ENCODE peak calls at places on chromosomes 3 and 15, in four cellular contexts. G, J, R and L are unnamed samples.

GRCh38 chr15:49174902-49175301 is 4.9 kb downstream of the GALK2 start:
- DNase-seq in G (no peak), J (no peak), R (no peak), L (no peak)

GRCh38 chr15:39363761-39364586 is 216.9 kb upstream of the THBS1 start:
- DNase-seq in G (peak), J (peak), R (no peak), L (peak)

GRCh38 chr3:51393564-51393963 is 2.5 kb downstream of the RBM15B start:
- DNase-seq in G (no peak), J (no peak), R (no peak), L (no peak)

GRCh38 chr3:175149675-175150074 is 290.5 kb downstream of the NAALADL2 start:
- DNase-seq in G (no peak), J (peak), R (no peak), L (no peak)

GRCh38 chr15:44094776-44095175 is 100.3 kb downstream of the FRMD5 start:
- DNase-seq in G (peak), J (no peak), R (no peak), L (no peak)

GRCh38 chr3:53238051-53238850 is 17.6 kb downstream of the TKT start:
- DNase-seq in G (peak), J (peak), R (no peak), L (peak)

GRCh38 chr3:178646205-178646604 is 110.0 kb downstream of the KCNMB2 start:
- DNase-seq in G (no peak), J (no peak), R (no peak), L (no peak)

GRCh38 chr3:195549931-195550519 is 6.9 kb upstream of the PPP1R2 start:
- DNase-seq in G (no peak), J (peak), R (no peak), L (no peak)

GRCh38 chr3:182115328-182116045 is 403.8 kb downstream of the SOX2 start:
- DNase-seq in G (no peak), J (no peak), R (no peak), L (no peak)

GRCh38 chr3:6737223-6737994 is 123.5 kb upstream of the GRM7 start:
- DNase-seq in G (no peak), J (no peak), R (no peak), L (no peak)

GRCh38 chr3:30696403-30696819 is 90.0 kb downstream of the TGFBR2 start:
- DNase-seq in G (no peak), J (no peak), R (no peak), L (no peak)

GRCh38 chr3:46471371-46471914 is 6.7 kb upstream of the LTF start:
- DNase-seq in G (no peak), J (no peak), R (no peak), L (peak)

GRCh38 chr3:128274837-128275236 is 121.6 kb downstream of the EEFSEC start:
- DNase-seq in G (peak), J (peak), R (no peak), L (peak)

GRCh38 chr3:122314467-122314866 is 10.6 kb upstream of the CSTA start:
- DNase-seq in G (no peak), J (no peak), R (no peak), L (peak)

GRCh38 chr3:161851941-161852566 is 355.4 kb downstream of the OTOL1 start:
- DNase-seq in G (peak), J (peak), R (peak), L (peak)

GRCh38 chr3:36907911-36908646 is 36.8 kb downstream of the TRANK1 start:
- DNase-seq in G (peak), J (peak), R (peak), L (peak)

GRCh38 chr3:40617084-40617483 is 92.3 kb downstream of the ZNF621 start:
- DNase-seq in G (no peak), J (no peak), R (no peak), L (no peak)

GRCh38 chr3:143366672-143367071 is 247.1 kb downstream of the CHST2 start:
- DNase-seq in G (no peak), J (no peak), R (no peak), L (no peak)

GRCh38 chr3:124793054-124793740 is 62.9 kb downstream of the UMPS start:
- DNase-seq in G (no peak), J (no peak), R (no peak), L (peak)

GRCh38 chr3:187802928-187803259 is 57.6 kb upstream of the BCL6 start:
- DNase-seq in G (no peak), J (no peak), R (no peak), L (no peak)

GRCh38 chr3:85709483-85709882 is 750.7 kb downstream of the CADM2 start:
- DNase-seq in G (no peak), J (no peak), R (no peak), L (no peak)

GRCh38 chr3:66885326-66886000 is 112.6 kb upstream of the KBTBD8 start:
- DNase-seq in G (peak), J (peak), R (no peak), L (no peak)

GRCh38 chr15:34726407-34727100 is 28.2 kb downstream of the GJD2 start:
- DNase-seq in G (no peak), J (peak), R (no peak), L (peak)

GRCh38 chr15:99999282-100000070 is 266.2 kb upstream of the LYSMD4 start:
- DNase-seq in G (no peak), J (no peak), R (no peak), L (no peak)

GRCh38 chr3:152317956-152318355 is 49.2 kb downstream of the MBNL1 start:
- DNase-seq in G (peak), J (peak), R (no peak), L (peak)